ENCODE peak calls at places on chromosomes 12 and 14, in ten cellular contexts. G, B, D, J, I, X, W, H, R and E are unnamed samples.
A peak's percentile ranks its signal among the peaks of the same experiment; 100 is the strongest.

GRCh38 chr14:21694425-21694824 is 20.8 kb upstream of the OR4E1 start:
- DNase-seq in G (no peak), B (no peak), D (no peak), J (no peak), I (no peak), X (no peak), W (no peak), H (no peak), R (no peak), E (no peak)

GRCh38 chr14:102957222-102957621 is 34.8 kb downstream of the AMN start:
- DNase-seq in G (no peak), B (no peak), D (no peak), J (no peak), I (no peak), X (no peak), W (no peak), H (no peak), R (no peak), E (no peak)

GRCh38 chr12:17381211-17381610 is 708.8 kb downstream of the RERGL start:
- DNase-seq in G (no peak), B (no peak), D (no peak), J (no peak), I (no peak), X (no peak), W (no peak), H (no peak), R (no peak), E (no peak)

GRCh38 chr14:35244542-35244941 is 47.6 kb upstream of the PSMA6 start:
- DNase-seq in G (no peak), B (no peak), D (no peak), J (no peak), I (no peak), X (no peak), W (no peak), H (no peak), R (no peak), E (no peak)

GRCh38 chr12:57584050-57584449 is 6.9 kb upstream of the PIP4K2C start:
- DNase-seq in G (no peak), B (no peak), D (no peak), J (no peak), I (no peak), X (no peak), W (no peak), H (no peak), R (no peak), E (no peak)

GRCh38 chr12:108337235-108338223 is 1.6 kb downstream of the CMKLR1 start:
- DNase-seq in G (no peak), B (peak; percentile 73), D (no peak), J (no peak), I (peak; percentile 26), X (no peak), W (no peak), H (no peak), R (peak; percentile 34), E (peak; percentile 73)

GRCh38 chr12:91743727-91744126 is 401.9 kb downstream of the BTG1 start:
- DNase-seq in G (no peak), B (no peak), D (no peak), J (no peak), I (no peak), X (no peak), W (no peak), H (no peak), R (no peak), E (no peak)

GRCh38 chr14:87160964-87161363 is 832.0 kb downstream of the GALC start:
- DNase-seq in G (no peak), B (no peak), D (no peak), J (no peak), I (no peak), X (no peak), W (no peak), H (no peak), R (no peak), E (no peak)

GRCh38 chr12:64194333-64195149 is 27.6 kb downstream of the KICS2 start:
- DNase-seq in G (no peak), B (no peak), D (no peak), J (no peak), I (no peak), X (no peak), W (no peak), H (peak; percentile 71), R (no peak), E (no peak)

GRCh38 chr12:124386059-124386458 is 91.2 kb downstream of the RFLNA start:
- DNase-seq in G (peak; percentile 66), B (no peak), D (no peak), J (no peak), I (no peak), X (no peak), W (no peak), H (peak; percentile 43), R (no peak), E (no peak)

GRCh38 chr12:69061574-69061973 is 128.6 kb upstream of the CPM start:
- DNase-seq in G (no peak), B (no peak), D (no peak), J (no peak), I (no peak), X (no peak), W (no peak), H (no peak), R (no peak), E (no peak)

GRCh38 chr12:63907561-63907960 is 63.1 kb downstream of the SRGAP1 start:
- DNase-seq in G (no peak), B (no peak), D (no peak), J (no peak), I (no peak), X (no peak), W (no peak), H (no peak), R (no peak), E (no peak)

GRCh38 chr12:116382456-116382902 is 105.0 kb upstream of the MED13L start:
- DNase-seq in G (no peak), B (no peak), D (no peak), J (no peak), I (no peak), X (no peak), W (no peak), H (peak; percentile 53), R (no peak), E (no peak)

GRCh38 chr14:58884442-58884841 is 246.7 kb downstream of the DACT1 start:
- DNase-seq in G (no peak), B (no peak), D (no peak), J (no peak), I (no peak), X (no peak), W (no peak), H (no peak), R (no peak), E (no peak)

GRCh38 chr12:2265461-2266167 is 212.8 kb downstream of the CACNA1C start:
- DNase-seq in G (no peak), B (no peak), D (no peak), J (no peak), I (no peak), X (no peak), W (no peak), H (peak; percentile 79), R (no peak), E (no peak)

GRCh38 chr12:2795291-2796186 is 769 bp downstream of the FKBP4 start:
- DNase-seq in G (peak; percentile 87), B (peak; percentile 90), D (peak; percentile 57), J (peak; percentile 64), I (peak; percentile 71), X (no peak), W (no peak), H (peak; percentile 41), R (peak; percentile 76), E (peak; percentile 94)

GRCh38 chr12:63302269-63302940 is 151.4 kb upstream of the AVPR1A start:
- DNase-seq in G (no peak), B (no peak), D (no peak), J (no peak), I (no peak), X (no peak), W (no peak), H (no peak), R (peak; percentile 4), E (no peak)

GRCh38 chr12:60803147-60803546 is 1207.3 kb downstream of the SLC16A7 start:
- DNase-seq in G (no peak), B (no peak), D (no peak), J (no peak), I (no peak), X (peak; percentile 0), W (no peak), H (no peak), R (no peak), E (no peak)

GRCh38 chr12:67640863-67641262 is 7.7 kb upstream of the DYRK2 start:
- DNase-seq in G (no peak), B (no peak), D (no peak), J (no peak), I (no peak), X (no peak), W (no peak), H (no peak), R (no peak), E (no peak)

GRCh38 chr12:85299058-85299457 is 19.0 kb downstream of the ALX1 start:
- DNase-seq in G (no peak), B (no peak), D (no peak), J (no peak), I (no peak), X (no peak), W (no peak), H (no peak), R (no peak), E (no peak)

GRCh38 chr14:90383731-90384542 is 12.9 kb upstream of the CALM1 start:
- DNase-seq in G (peak; percentile 58), B (peak; percentile 76), D (peak; percentile 30), J (peak; percentile 55), I (peak; percentile 50), X (no peak), W (no peak), H (peak; percentile 60), R (peak; percentile 78), E (peak; percentile 38)

GRCh38 chr12:6355491-6356373 is 13.9 kb upstream of the TNFRSF1A start:
- DNase-seq in G (no peak), B (no peak), D (no peak), J (no peak), I (no peak), X (no peak), W (no peak), H (no peak), R (no peak), E (no peak)
- TF ChIP-seq CTCF in G (no peak), B (no peak), D (no peak), J (no peak), I (peak; percentile 58), X (no peak), W (no peak), H (no peak), R (no peak), E (no peak)

GRCh38 chr12:120332523-120332922 is 4.9 kb upstream of the PLA2G1B start:
- DNase-seq in G (no peak), B (no peak), D (no peak), J (no peak), I (no peak), X (no peak), W (no peak), H (no peak), R (no peak), E (no peak)
- TF ChIP-seq CTCF in G (no peak), B (no peak), D (no peak), J (no peak), I (no peak), X (no peak), W (no peak), H (no peak), R (no peak), E (no peak)

GRCh38 chr14:64745511-64746041 is 41.4 kb downstream of the PLEKHG3 start:
- DNase-seq in G (no peak), B (no peak), D (no peak), J (no peak), I (no peak), X (no peak), W (no peak), H (peak; percentile 48), R (no peak), E (no peak)
- TF ChIP-seq CTCF in G (no peak), B (no peak), D (no peak), J (no peak), I (peak; percentile 19), X (peak; percentile 13), W (no peak), H (peak; percentile 19), R (no peak), E (no peak)

GRCh38 chr14:67359775-67360468 is at the start of the genes ATP6V1D and EIF2S1:
- DNase-seq in G (peak; percentile 99), B (peak; percentile 99), D (peak; percentile 98), J (peak; percentile 100), I (peak; percentile 99), X (peak; percentile 99), W (peak; percentile 92), H (peak; percentile 99), R (peak; percentile 99), E (peak; percentile 94)
- TF ChIP-seq CTCF in G (peak; percentile 93), B (peak; percentile 99), D (peak; percentile 68), J (peak; percentile 82), I (peak; percentile 88), X (peak; percentile 98), W (peak; percentile 98), H (peak; percentile 95), R (peak; percentile 99), E (peak; percentile 84)